ENCODE peak calls at places on chromosomes 11 and 22, in eight cellular contexts. S is heart left ventricle, X is ovary, P is right lobe of liver, W is sigmoid colon, J is breast epithelium, B is uterus, M is Peyer's patch. U is an unnamed sample.

GRCh38 chr11:45652781-45653180 is 12.6 kb downstream of the CHST1 start:
- DNase-seq in B (no peak), J (no peak), S (no peak), P (peak; percentile 23), X (no peak), M (no peak), W (peak; percentile 62), U (no peak)

GRCh38 chr11:100625041-100625440 is 62.0 kb upstream of the ARHGAP42 start:
- DNase-seq in J (no peak), P (no peak), X (no peak), M (no peak), S (no peak), B (no peak), W (no peak), U (no peak)

GRCh38 chr11:115548878-115549528 is 44.8 kb upstream of the CADM1 start:
- DNase-seq in J (no peak), X (no peak), B (no peak), P (no peak), S (no peak), W (no peak), M (no peak), U (no peak)

GRCh38 chr22:24894220-24894975 is 52.1 kb downstream of the LHFPL7 start:
- DNase-seq in P (peak; percentile 95), J (peak; percentile 89), M (peak; percentile 82), B (peak; percentile 66), W (peak; percentile 93), S (peak; percentile 80), X (peak; percentile 88), U (peak; percentile 76)

GRCh38 chr22:21077884-21078508 is 32.2 kb downstream of the LRRC74B start:
- DNase-seq in S (no peak), X (no peak), M (no peak), B (no peak), P (no peak), J (no peak), W (no peak), U (no peak)

GRCh38 chr22:17562906-17563870 is at the start of gene SLC25A18:
- DNase-seq in M (no peak), X (no peak), B (peak; percentile 66), S (peak; percentile 65), W (peak; percentile 90), P (peak; percentile 85), J (no peak), U (no peak)

GRCh38 chr11:86101493-86101892 is 32.6 kb upstream of the PICALM start:
- DNase-seq in S (no peak), M (no peak), J (no peak), X (no peak), P (no peak), W (no peak), B (no peak), U (no peak)

GRCh38 chr11:406796-407650 is 7.8 kb downstream of the SIGIRR start:
- DNase-seq in P (peak; percentile 94), W (peak; percentile 91), J (no peak), S (peak; percentile 85), M (peak; percentile 88), B (peak; percentile 74), X (peak; percentile 75), U (no peak)

GRCh38 chr11:9617960-9618359 is 44.5 kb downstream of the WEE1 start:
- DNase-seq in S (no peak), M (no peak), B (no peak), W (no peak), P (no peak), X (no peak), J (no peak), U (no peak)

GRCh38 chr11:75577198-75577597 is 15.1 kb downstream of the SERPINH1 start:
- DNase-seq in J (no peak), W (no peak), B (peak; percentile 66), M (no peak), P (no peak), S (no peak), X (peak; percentile 77), U (peak; percentile 54)

GRCh38 chr11:106706355-106706754 is 311.9 kb downstream of the GUCY1A2 start:
- DNase-seq in J (no peak), S (no peak), X (no peak), W (no peak), B (no peak), M (no peak), P (no peak), U (peak; percentile 18)

GRCh38 chr11:88886796-88887195 is 179.0 kb downstream of the GRM5 start:
- DNase-seq in J (no peak), S (no peak), P (peak; percentile 56), M (no peak), W (no peak), X (no peak), B (no peak), U (peak; percentile 0)

GRCh38 chr11:119694334-119694733 is 34.7 kb downstream of the NECTIN1 start:
- DNase-seq in J (no peak), W (no peak), M (peak; percentile 76), B (no peak), S (no peak), X (no peak), P (peak; percentile 88), U (no peak)

GRCh38 chr11:35680506-35680905 is 17.9 kb downstream of the TRIM44 start:
- DNase-seq in B (no peak), M (no peak), W (no peak), J (no peak), S (no peak), X (no peak), P (no peak), U (no peak)

GRCh38 chr11:33819278-33819677 is 45.0 kb upstream of the FBXO3 start:
- DNase-seq in M (no peak), W (no peak), S (no peak), J (no peak), B (no peak), P (no peak), X (no peak), U (no peak)

GRCh38 chr11:62880803-62881578 is at the start of gene SLC3A2:
- DNase-seq in S (peak; percentile 88), W (peak; percentile 96), J (peak; percentile 92), X (peak; percentile 90), B (peak; percentile 91), M (peak; percentile 94), P (peak; percentile 92), U (peak; percentile 75)

GRCh38 chr11:60797846-60798630 is 12.9 kb downstream of the MS4A10 start:
- DNase-seq in X (no peak), M (no peak), S (no peak), P (no peak), W (no peak), B (no peak), J (no peak), U (no peak)

GRCh38 chr22:37848587-37849088 is 581 bp upstream of the EIF3L start:
- DNase-seq in W (no peak), S (no peak), B (no peak), P (no peak), X (no peak), J (no peak), M (no peak), U (no peak)

DNA sequence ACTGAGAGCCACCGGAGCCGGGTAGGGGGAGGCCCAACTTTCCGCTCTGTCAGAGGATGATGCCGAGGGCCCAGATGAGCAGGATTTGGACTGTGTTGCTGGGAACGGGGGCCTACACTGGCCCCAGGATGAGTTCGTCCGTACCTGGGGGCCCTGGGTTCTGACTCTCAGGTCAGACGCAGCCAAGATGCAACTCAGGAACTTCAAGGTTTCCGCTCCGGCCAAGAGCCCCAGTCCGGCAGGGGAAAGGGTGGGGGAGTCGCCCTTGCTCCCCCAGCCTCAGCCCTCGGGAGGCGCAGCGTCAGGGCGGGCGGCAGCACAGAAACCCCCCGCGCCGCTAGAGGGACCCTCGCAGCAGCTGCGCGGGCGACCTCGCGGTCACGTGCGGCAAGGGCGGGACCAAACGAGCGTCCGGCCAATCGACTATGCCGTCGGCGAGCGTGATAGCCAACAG is 241 bp upstream of the ARL2 start:
- DNase-seq in X (peak; percentile 94), M (peak; percentile 94), J (peak; percentile 81), B (peak; percentile 93), W (peak; percentile 96), P (peak; percentile 93), S (peak; percentile 95), U (peak; percentile 83)
- TF ChIP-seq POLR2A in X (peak; percentile 58), M (peak; percentile 70), J (peak; percentile 20), B (peak; percentile 51), W (peak; percentile 53), P (peak; percentile 52), S (no peak), U (peak; percentile 43)

GRCh38 chr22:46770726-46771125 is 8.3 kb downstream of the TBC1D22A start:
- DNase-seq in B (no peak), X (peak; percentile 18), W (no peak), S (no peak), P (no peak), J (no peak), M (no peak), U (no peak)

GRCh38 chr22:46767249-46767985 is 5.0 kb downstream of the TBC1D22A start:
- DNase-seq in X (no peak), S (no peak), B (no peak), P (no peak), J (no peak), M (no peak), W (no peak), U (no peak)

GRCh38 chr22:46770151-46770641 is 7.7 kb downstream of the TBC1D22A start:
- DNase-seq in B (no peak), J (no peak), P (no peak), M (no peak), X (peak; percentile 55), S (no peak), W (no peak), U (no peak)

GRCh38 chr22:46769706-46770105 is 7.3 kb downstream of the TBC1D22A start:
- DNase-seq in P (no peak), S (no peak), X (peak; percentile 22), B (no peak), M (no peak), W (no peak), J (no peak), U (no peak)

GRCh38 chr22:46769191-46769675 is 6.8 kb downstream of the TBC1D22A start:
- DNase-seq in M (no peak), B (no peak), W (no peak), X (peak; percentile 25), J (no peak), S (no peak), P (no peak), U (no peak)
- TF ChIP-seq POLR2A in M (no peak), B (no peak), W (no peak), X (no peak), J (no peak), S (no peak), P (no peak), U (no peak)

DNA sequence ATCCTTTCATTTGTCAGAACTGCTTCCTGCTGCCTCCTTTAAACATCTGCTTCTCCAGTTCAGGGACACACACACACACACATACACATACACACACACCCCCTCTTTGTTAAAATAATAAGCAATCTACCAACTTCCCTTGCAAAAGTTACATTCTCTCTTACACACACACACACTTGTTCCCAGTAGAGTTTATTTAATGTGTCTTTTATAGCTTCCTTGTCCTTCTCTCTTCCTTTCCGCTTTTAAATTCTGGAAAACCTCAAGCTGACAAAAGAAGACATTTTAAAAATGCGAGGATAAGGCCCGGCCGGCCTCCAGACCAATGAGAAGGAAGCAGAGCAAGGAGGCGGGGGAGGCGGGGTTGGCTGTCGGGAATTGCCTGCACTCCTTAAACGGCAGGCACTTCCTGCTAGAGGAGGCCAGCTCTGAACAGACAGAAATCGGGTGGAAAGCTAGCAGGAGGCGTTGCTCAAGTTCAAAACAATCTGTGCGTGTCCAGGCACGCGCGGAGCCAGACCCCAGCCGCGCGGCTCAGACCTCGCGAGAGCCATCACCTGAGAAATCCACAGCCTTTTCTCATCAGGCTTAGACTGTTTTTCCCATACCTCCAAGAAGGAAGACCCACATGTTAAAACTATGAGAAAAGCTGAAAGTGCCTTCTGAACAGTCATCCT is 99.9 kb downstream of the MAML2 start:
- DNase-seq in S (peak; percentile 92), X (peak; percentile 92), B (peak; percentile 94), J (peak; percentile 94), W (peak; percentile 98), M (peak; percentile 89), P (peak; percentile 86), U (peak; percentile 65)
- TF ChIP-seq POLR2A in S (no peak), X (peak; percentile 22), B (peak; percentile 47), J (peak; percentile 13), W (no peak), M (peak; percentile 54), P (no peak), U (no peak)

GRCh38 chr22:35627267-35628041 is 10.3 kb upstream of the MB start:
- DNase-seq in M (peak; percentile 91), W (peak; percentile 93), P (peak; percentile 90), B (peak; percentile 82), X (peak; percentile 89), S (peak; percentile 85), J (peak; percentile 86), U (peak; percentile 57)
- TF ChIP-seq POLR2A in M (peak; percentile 52), W (peak; percentile 7), P (peak; percentile 61), B (no peak), X (no peak), S (no peak), J (peak; percentile 18), U (peak; percentile 34)

U was measured in H54.